ENCODE peak calls at places on chromosomes 3 and 15, in ten cellular contexts. Y is amygdala; L is activated naive CD8-positive, alpha-beta T cell treated with anti-CD3 and anti-CD28 coated beads for 36 hours; N is Right ventricle myocardium superior; Q is H54; G is putamen; V is epithelial cell of proximal tubule; P is T-cell; X is effector CD4-positive, alpha-beta T cell; T is iPS DF 19.7. H is an unnamed sample.

GRCh38 chr3:20646425-20646824 is 460.4 kb upstream of the SGO1 start:
- DNase-seq in V (no peak), L (no peak), P (no peak), G (no peak), X (no peak), Y (no peak), T (no peak), N (no peak), Q (no peak), H (no peak)

GRCh38 chr3:156859578-156859977 is 33.4 kb downstream of the LEKR1 start:
- DNase-seq in G (no peak), Y (no peak), V (no peak), Q (no peak), T (no peak), X (no peak), N (no peak), L (no peak), P (no peak), H (no peak)

GRCh38 chr3:102235679-102236078 is 199.1 kb upstream of the ZPLD1 start:
- DNase-seq in P (peak; percentile 19), Y (no peak), T (no peak), G (no peak), N (no peak), L (no peak), X (no peak), V (peak; percentile 19), Q (no peak), H (peak; percentile 9)

GRCh38 chr3:49802719-49803463 is at the start of gene INKA1:
- DNase-seq in P (peak; percentile 85), L (peak; percentile 89), X (peak; percentile 86), N (peak; percentile 95), V (no peak), T (no peak), Q (peak; percentile 81), G (peak; percentile 78), Y (peak; percentile 68), H (peak; percentile 78)

GRCh38 chr3:104715972-104716371 is 650.7 kb upstream of the ALCAM start:
- DNase-seq in V (no peak), X (no peak), L (no peak), P (no peak), T (no peak), N (no peak), G (no peak), Y (no peak), Q (no peak), H (no peak)

GRCh38 chr15:75452968-75453702 is 1.6 kb upstream of the SIN3A start:
- DNase-seq in P (peak; percentile 20), Y (no peak), T (no peak), L (peak; percentile 74), G (peak; percentile 9), Q (no peak), V (no peak), X (peak; percentile 25), N (peak; percentile 73), H (no peak)

GRCh38 chr3:131393056-131393455 is 11.5 kb downstream of the NUDT16 start:
- DNase-seq in T (no peak), P (no peak), V (no peak), N (no peak), X (no peak), L (no peak), G (no peak), Y (no peak), Q (no peak), H (no peak)

GRCh38 chr3:65728138-65728537 is 310.6 kb downstream of the MAGI1 start:
- DNase-seq in N (no peak), L (no peak), G (no peak), P (no peak), T (no peak), X (no peak), Q (no peak), V (no peak), Y (no peak), H (no peak)

GRCh38 chr3:107271787-107272387 is 105.4 kb upstream of the CCDC54 start:
- DNase-seq in X (no peak), N (no peak), Q (no peak), Y (no peak), V (peak; percentile 6), G (peak; percentile 66), P (no peak), L (no peak), T (no peak), H (no peak)

GRCh38 chr3:160784853-160785252 is 28.8 kb downstream of the PPM1L start:
- DNase-seq in P (no peak), Y (no peak), L (no peak), V (no peak), X (no peak), Q (no peak), G (no peak), T (no peak), N (no peak), H (no peak)

GRCh38 chr3:119557192-119557873 is 2.1 kb downstream of the CD80 start:
- DNase-seq in N (no peak), P (no peak), Y (no peak), V (no peak), G (no peak), Q (no peak), X (no peak), T (no peak), L (no peak), H (no peak)

GRCh38 chr3:12227833-12228232 is 61.0 kb upstream of the PPARG start:
- DNase-seq in T (no peak), Q (no peak), V (peak; percentile 76), G (no peak), Y (no peak), N (no peak), P (no peak), L (no peak), X (no peak), H (no peak)

GRCh38 chr3:172846103-172846561 is 95.6 kb downstream of the ECT2 start:
- DNase-seq in N (no peak), Q (no peak), T (no peak), Y (no peak), L (no peak), G (no peak), P (no peak), X (no peak), V (no peak), H (no peak)

GRCh38 chr3:185959609-185960517 is 22.0 kb upstream of the TRA2B start:
- DNase-seq in Y (no peak), P (no peak), N (no peak), Q (peak; percentile 51), T (no peak), G (no peak), L (no peak), X (no peak), V (no peak), H (no peak)

GRCh38 chr3:49719214-49719884 is at the start of gene AMIGO3:
- DNase-seq in P (peak; percentile 87), N (peak; percentile 99), Q (peak; percentile 55), G (peak; percentile 92), L (peak; percentile 91), T (peak; percentile 68), X (peak; percentile 92), Y (peak; percentile 87), V (no peak), H (peak; percentile 90)

GRCh38 chr15:66729339-66729951 is 27.4 kb downstream of the SMAD6 start:
- DNase-seq in Y (peak; percentile 12), P (no peak), Q (no peak), N (no peak), G (no peak), V (no peak), L (no peak), X (no peak), T (no peak), H (no peak)

GRCh38 chr3:17023006-17023664 is 138.4 kb downstream of the PLCL2 start:
- DNase-seq in X (peak; percentile 32), V (peak; percentile 12), T (no peak), G (no peak), Y (no peak), Q (no peak), P (peak; percentile 19), N (no peak), L (peak; percentile 63), H (no peak)

GRCh38 chr15:98398886-98399285 is 249.5 kb upstream of the IGF1R start:
- DNase-seq in G (no peak), L (no peak), N (no peak), P (no peak), X (no peak), T (no peak), Q (no peak), Y (no peak), V (no peak), H (no peak)

GRCh38 chr3:41024031-41024836 is 175.1 kb upstream of the CTNNB1 start:
- DNase-seq in G (no peak), V (no peak), T (no peak), Y (no peak), Q (no peak), L (no peak), X (no peak), P (no peak), N (no peak), H (no peak)

GRCh38 chr3:129688310-129688895 is 81.9 kb upstream of the PLXND1 start:
- DNase-seq in X (no peak), N (peak; percentile 90), L (no peak), P (no peak), Y (peak; percentile 72), Q (peak; percentile 13), T (peak; percentile 42), V (no peak), G (peak; percentile 91), H (peak; percentile 30)

GRCh38 chr3:190481779-190482178 is 32.1 kb upstream of the TMEM207 start:
- DNase-seq in G (no peak), Q (no peak), T (no peak), X (no peak), V (no peak), L (no peak), N (no peak), Y (no peak), P (no peak), H (no peak)

GRCh38 chr3:81602781-81603180 is 158.7 kb downstream of the GBE1 start:
- DNase-seq in G (no peak), T (no peak), Q (no peak), V (no peak), L (no peak), N (no peak), X (no peak), P (no peak), Y (no peak), H (no peak)

GRCh38 chr15:29849716-29850115 is 27.4 kb upstream of the TJP1 start:
- DNase-seq in V (no peak), N (no peak), Y (no peak), G (no peak), T (no peak), P (no peak), X (no peak), L (no peak), Q (no peak), H (no peak)

GRCh38 chr3:157502916-157503620 is at the start of gene VEPH1:
- DNase-seq in V (peak; percentile 61), N (no peak), X (no peak), G (no peak), Q (no peak), Y (no peak), T (no peak), P (no peak), L (no peak), H (peak; percentile 25)

GRCh38 chr3:78867409-78868372 is 900.1 kb downstream of the ROBO1 start:
- DNase-seq in G (no peak), P (no peak), N (no peak), X (no peak), L (no peak), Y (no peak), V (no peak), Q (no peak), T (no peak), H (no peak)

GRCh38 chr15:74855857-74856256 is 12.9 kb upstream of the ULK3 start:
- DNase-seq in T (no peak), N (no peak), P (no peak), X (no peak), Q (no peak), V (no peak), Y (no peak), L (no peak), G (no peak), H (no peak)

GRCh38 chr15:72229076-72229946 is 1.7 kb downstream of the PKM start:
- DNase-seq in Y (no peak), X (peak; percentile 28), P (peak; percentile 33), L (peak; percentile 39), Q (no peak), V (no peak), T (no peak), N (no peak), G (peak; percentile 18), H (no peak)

GRCh38 chr15:83848315-83849050 is 194.6 kb downstream of the ADAMTSL3 start:
- DNase-seq in N (no peak), V (peak; percentile 52), P (no peak), T (no peak), Q (peak; percentile 3), Y (no peak), X (no peak), G (no peak), L (no peak), H (no peak)